ENCODE peak calls at places on chromosomes 3 and 15, in five cellular contexts. One of them, this sample, is unnamed. For H3K9me3, the result is how much of the 10 kb centered on the place peaks cover.

GRCh38 chr3:178382388-178383061 is 153.7 kb upstream of the KCNMB2 start:
- DNase-seq in left ventricle myocardium inferior: no peak
- DNase-seq in tibial artery: no peak
- DNase-seq in lung: no peak
- DNase-seq in sigmoid colon: no peak
- DNase-seq in this sample: no peak

GRCh38 chr15:34359416-34359815 is 7.6 kb downstream of the LPCAT4 start:
- DNase-seq in left ventricle myocardium inferior: no peak
- DNase-seq in tibial artery: no peak
- DNase-seq in lung: no peak
- DNase-seq in sigmoid colon: no peak
- DNase-seq in this sample: no peak

GRCh38 chr3:100210777-100211145 is 50.0 kb upstream of the TBC1D23 start:
- DNase-seq in left ventricle myocardium inferior: no peak
- DNase-seq in tibial artery: no peak
- DNase-seq in lung: no peak
- DNase-seq in sigmoid colon: no peak
- DNase-seq in this sample: peak

GRCh38 chr3:13475871-13476590 is 4.1 kb upstream of the HDAC11 start:
- DNase-seq in left ventricle myocardium inferior: no peak
- DNase-seq in tibial artery: peak
- DNase-seq in lung: no peak
- DNase-seq in sigmoid colon: no peak
- DNase-seq in this sample: no peak

GRCh38 chr3:101081990-101082389 is 88.8 kb upstream of the ABI3BP start:
- DNase-seq in left ventricle myocardium inferior: no peak
- DNase-seq in tibial artery: no peak
- DNase-seq in lung: no peak
- DNase-seq in sigmoid colon: no peak
- DNase-seq in this sample: no peak

GRCh38 chr15:88647362-88648105 is 8.7 kb downstream of the ISG20 start:
- DNase-seq in left ventricle myocardium inferior: no peak
- DNase-seq in tibial artery: peak
- DNase-seq in lung: no peak
- DNase-seq in sigmoid colon: peak
- DNase-seq in this sample: peak

GRCh38 chr3:159340877-159341500 is 539.1 kb downstream of the MFSD1 start:
- DNase-seq in left ventricle myocardium inferior: no peak
- DNase-seq in tibial artery: no peak
- DNase-seq in lung: no peak
- DNase-seq in sigmoid colon: no peak
- DNase-seq in this sample: no peak

GRCh38 chr3:172591876-172592771 is 68.9 kb upstream of the TNFSF10 start:
- DNase-seq in left ventricle myocardium inferior: no peak
- DNase-seq in tibial artery: no peak
- DNase-seq in lung: no peak
- DNase-seq in sigmoid colon: no peak
- DNase-seq in this sample: no peak

GRCh38 chr3:4355401-4356224 is 52.4 kb downstream of the SETMAR start:
- DNase-seq in left ventricle myocardium inferior: peak
- DNase-seq in tibial artery: no peak
- DNase-seq in lung: no peak
- DNase-seq in sigmoid colon: no peak
- DNase-seq in this sample: peak

GRCh38 chr3:112128843-112129727 is 4.0 kb downstream of the GCSAM start:
- DNase-seq in left ventricle myocardium inferior: no peak
- DNase-seq in tibial artery: no peak
- DNase-seq in lung: no peak
- DNase-seq in sigmoid colon: no peak
- DNase-seq in this sample: no peak

GRCh38 chr15:28943146-28943545 is 57.4 kb downstream of the APBA2 start:
- DNase-seq in left ventricle myocardium inferior: no peak
- DNase-seq in tibial artery: peak
- DNase-seq in lung: no peak
- DNase-seq in sigmoid colon: peak
- DNase-seq in this sample: no peak

GRCh38 chr3:106255870-106256248 is 387.0 kb upstream of the CBLB start:
- DNase-seq in left ventricle myocardium inferior: no peak
- DNase-seq in tibial artery: no peak
- DNase-seq in lung: no peak
- DNase-seq in sigmoid colon: no peak
- DNase-seq in this sample: no peak

GRCh38 chr3:119146578-119147375 is 812 bp downstream of the TEX55 start:
- DNase-seq in left ventricle myocardium inferior: no peak
- DNase-seq in tibial artery: no peak
- DNase-seq in lung: no peak
- DNase-seq in sigmoid colon: no peak
- DNase-seq in this sample: no peak

GRCh38 chr3:52490938-52491526 is 4.1 kb upstream of the STAB1 start:
- DNase-seq in left ventricle myocardium inferior: peak
- DNase-seq in tibial artery: no peak
- DNase-seq in lung: peak
- DNase-seq in sigmoid colon: no peak
- DNase-seq in this sample: peak

GRCh38 chr3:67075295-67075694 is 77.2 kb downstream of the KBTBD8 start:
- DNase-seq in left ventricle myocardium inferior: no peak
- DNase-seq in tibial artery: no peak
- DNase-seq in lung: no peak
- DNase-seq in sigmoid colon: no peak
- DNase-seq in this sample: no peak

GRCh38 chr3:100260685-100261480 is at the start of gene TBC1D23:
- DNase-seq in left ventricle myocardium inferior: peak
- DNase-seq in tibial artery: peak
- DNase-seq in lung: peak
- DNase-seq in sigmoid colon: peak
- DNase-seq in this sample: peak

DNA sequence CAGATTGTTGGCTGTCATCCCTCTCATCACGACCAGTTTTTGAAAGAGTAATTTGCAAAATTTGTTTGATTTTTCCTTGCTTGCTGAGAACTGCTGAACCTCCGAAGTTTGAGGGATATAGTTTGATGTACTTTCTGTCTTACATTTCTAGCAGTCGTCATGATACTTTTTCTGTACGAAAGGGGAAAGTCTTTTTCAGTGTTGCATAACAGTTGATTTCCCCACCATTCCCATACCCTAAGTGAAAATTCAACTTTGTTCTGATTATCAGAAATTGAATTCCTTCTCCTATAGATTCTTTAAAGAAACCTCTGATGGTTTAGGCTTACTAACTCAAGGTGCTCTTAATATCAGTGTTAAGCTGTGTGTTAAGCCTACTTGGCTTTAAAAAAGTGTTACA is 1.6 kb downstream of the PDE8A start:
- DNase-seq in left ventricle myocardium inferior: no peak
- DNase-seq in tibial artery: no peak
- DNase-seq in lung: no peak
- DNase-seq in sigmoid colon: no peak
- DNase-seq in this sample: no peak
- H3K9me3 ChIP-seq in left ventricle myocardium inferior: under half
- H3K9me3 ChIP-seq in tibial artery: under half
- H3K9me3 ChIP-seq in lung: under half
- H3K9me3 ChIP-seq in sigmoid colon: under half
- H3K9me3 ChIP-seq in this sample: under half

GRCh38 chr15:72685925-72686794 is at the start of the genes BBS4 and HIGD2B:
- DNase-seq in left ventricle myocardium inferior: peak
- DNase-seq in tibial artery: peak
- DNase-seq in lung: peak
- DNase-seq in sigmoid colon: peak
- DNase-seq in this sample: peak
- TF ChIP-seq CTCF in left ventricle myocardium inferior: peak
- TF ChIP-seq CTCF in tibial artery: no peak
- TF ChIP-seq CTCF in lung: no peak
- TF ChIP-seq CTCF in sigmoid colon: no peak
- TF ChIP-seq CTCF in this sample: no peak

DNA sequence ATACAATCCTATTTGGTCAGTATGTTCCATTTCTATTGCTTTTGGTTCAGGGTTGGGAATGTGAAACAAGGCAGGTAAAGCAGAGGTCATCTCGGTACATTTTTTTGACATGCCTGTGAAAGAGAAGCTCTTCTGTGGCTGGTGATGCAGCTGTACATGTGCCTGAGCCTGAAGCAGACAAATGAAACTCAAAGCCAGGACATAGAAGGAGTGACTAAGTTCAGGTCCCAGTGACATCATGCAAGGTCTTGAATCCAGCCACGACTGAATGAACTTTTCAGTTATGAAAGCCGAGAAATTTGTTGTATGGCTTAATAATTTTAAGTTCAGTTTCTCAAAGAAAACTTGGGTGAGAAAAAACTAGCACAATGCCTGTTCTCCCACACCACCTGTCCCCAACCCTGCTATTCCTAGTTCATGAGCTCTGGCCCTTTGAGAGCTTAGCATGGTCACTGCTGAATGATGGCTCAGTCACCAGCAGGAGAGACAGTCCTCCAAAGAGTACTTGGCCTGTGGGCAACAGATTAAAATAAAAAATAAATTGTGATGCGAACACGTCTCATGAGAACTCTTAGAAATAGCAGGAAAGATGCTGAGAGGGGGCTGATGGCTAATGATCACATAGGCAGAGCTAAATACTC is 600.2 kb upstream of the GRM7 start:
- DNase-seq in left ventricle myocardium inferior: no peak
- DNase-seq in tibial artery: no peak
- DNase-seq in lung: no peak
- DNase-seq in sigmoid colon: no peak
- DNase-seq in this sample: no peak
- H3K9me3 ChIP-seq in left ventricle myocardium inferior: under half
- H3K9me3 ChIP-seq in tibial artery: under half
- H3K9me3 ChIP-seq in lung: under half
- H3K9me3 ChIP-seq in sigmoid colon: under half
- H3K9me3 ChIP-seq in this sample: under half

GRCh38 chr3:195893516-195893915 is 14.8 kb downstream of the TNK2 start:
- DNase-seq in left ventricle myocardium inferior: no peak
- DNase-seq in tibial artery: no peak
- DNase-seq in lung: no peak
- DNase-seq in sigmoid colon: no peak
- DNase-seq in this sample: no peak

GRCh38 chr3:195893916-195894315 is 14.4 kb downstream of the TNK2 start:
- DNase-seq in left ventricle myocardium inferior: no peak
- DNase-seq in tibial artery: no peak
- DNase-seq in lung: no peak
- DNase-seq in sigmoid colon: no peak
- DNase-seq in this sample: no peak

GRCh38 chr3:195896361-195897080 is 11.8 kb downstream of the TNK2 start:
- DNase-seq in left ventricle myocardium inferior: peak
- DNase-seq in tibial artery: no peak
- DNase-seq in lung: no peak
- DNase-seq in sigmoid colon: peak
- DNase-seq in this sample: peak

GRCh38 chr3:195895900-195896360 is 12.4 kb downstream of the TNK2 start:
- DNase-seq in left ventricle myocardium inferior: peak
- DNase-seq in tibial artery: peak
- DNase-seq in lung: peak
- DNase-seq in sigmoid colon: peak
- DNase-seq in this sample: peak

DNA sequence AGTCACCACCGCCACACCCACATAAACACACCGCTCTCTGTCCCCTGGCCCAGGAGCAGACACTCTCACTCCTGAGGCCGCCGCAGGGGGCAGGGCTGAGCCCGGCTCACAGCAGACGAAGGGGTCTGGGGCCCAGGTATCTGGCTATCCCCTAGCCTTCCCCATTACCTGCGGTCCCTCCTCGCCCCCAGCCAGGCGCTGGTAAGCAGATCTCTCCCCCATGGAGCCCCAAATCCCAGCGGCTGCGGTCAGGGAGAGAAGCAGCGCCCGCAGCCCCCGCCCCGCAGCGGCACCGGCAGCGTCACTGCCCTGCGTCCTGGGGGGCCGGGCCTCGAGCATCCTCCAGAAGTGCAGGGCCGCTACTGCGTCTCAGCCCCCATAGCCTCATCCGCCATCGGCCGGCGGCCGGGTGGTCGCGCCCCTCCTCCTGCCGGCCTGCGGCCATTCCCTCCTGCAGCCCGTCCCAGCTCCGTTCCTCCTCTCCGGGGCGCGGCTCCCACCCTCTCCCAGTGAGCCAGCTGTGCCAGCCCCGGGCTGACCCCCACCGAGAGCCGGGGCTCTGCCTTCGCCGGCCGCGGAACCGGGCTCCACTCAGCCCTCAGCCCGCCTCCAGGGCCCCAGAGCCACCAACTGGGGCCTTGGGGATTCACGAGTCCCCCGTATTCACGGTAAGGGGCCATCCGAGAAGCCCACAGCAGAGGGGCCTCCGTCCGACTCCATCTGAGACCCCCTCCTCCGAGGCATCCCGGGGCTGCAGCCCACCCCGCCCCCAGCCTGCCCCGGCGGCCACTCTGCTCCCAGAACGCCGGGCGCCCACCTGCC is 13.1 kb downstream of the TNK2 start:
- DNase-seq in left ventricle myocardium inferior: peak
- DNase-seq in tibial artery: no peak
- DNase-seq in lung: no peak
- DNase-seq in sigmoid colon: peak
- DNase-seq in this sample: peak
- TF ChIP-seq CTCF in left ventricle myocardium inferior: no peak
- TF ChIP-seq CTCF in tibial artery: no peak
- TF ChIP-seq CTCF in lung: no peak
- TF ChIP-seq CTCF in sigmoid colon: no peak
- TF ChIP-seq CTCF in this sample: no peak

GRCh38 chr15:75145027-75145841 is 56.4 kb upstream of the C15orf39 start:
- DNase-seq in left ventricle myocardium inferior: no peak
- DNase-seq in tibial artery: no peak
- DNase-seq in lung: no peak
- DNase-seq in sigmoid colon: no peak
- DNase-seq in this sample: no peak
- H3K9me3 ChIP-seq in left ventricle myocardium inferior: half or more
- H3K9me3 ChIP-seq in tibial artery: under half
- H3K9me3 ChIP-seq in lung: under half
- H3K9me3 ChIP-seq in sigmoid colon: under half
- H3K9me3 ChIP-seq in this sample: half or more

GRCh38 chr3:85342915-85343314 is 384.1 kb downstream of the CADM2 start:
- DNase-seq in left ventricle myocardium inferior: no peak
- DNase-seq in tibial artery: no peak
- DNase-seq in lung: no peak
- DNase-seq in sigmoid colon: no peak
- DNase-seq in this sample: no peak
- TF ChIP-seq CTCF in left ventricle myocardium inferior: no peak
- TF ChIP-seq CTCF in tibial artery: no peak
- TF ChIP-seq CTCF in lung: no peak
- TF ChIP-seq CTCF in sigmoid colon: no peak
- TF ChIP-seq CTCF in this sample: no peak

GRCh38 chr3:42367903-42368302 is 42.5 kb downstream of the LYZL4 start:
- DNase-seq in left ventricle myocardium inferior: no peak
- DNase-seq in tibial artery: no peak
- DNase-seq in lung: no peak
- DNase-seq in sigmoid colon: no peak
- DNase-seq in this sample: no peak
- H3K9me3 ChIP-seq in left ventricle myocardium inferior: under half
- H3K9me3 ChIP-seq in tibial artery: under half
- H3K9me3 ChIP-seq in lung: under half
- H3K9me3 ChIP-seq in sigmoid colon: under half
- H3K9me3 ChIP-seq in this sample: under half